ENCODE peak calls at places on chromosome X, in eight cellular contexts. One of them, this sample, is unnamed.

GRCh38 chrX:104310084-104310483 is 55.4 kb upstream of the ESX1 start:
- DNase-seq in NCI-H510A: no peak
- DNase-seq in anterior cingulate cortex: peak
- DNase-seq in hepatocyte: no peak
- DNase-seq in astrocyte of the spinal cord: peak
- DNase-seq in OCI-LY7: no peak
- DNase-seq in CD4-positive, alpha-beta T cell: no peak
- DNase-seq in spleen: no peak
- DNase-seq in this sample: no peak

GRCh38 chrX:98294310-98294709 is 1410.6 kb downstream of the RPA4 start:
- DNase-seq in NCI-H510A: no peak
- DNase-seq in anterior cingulate cortex: no peak
- DNase-seq in hepatocyte: no peak
- DNase-seq in astrocyte of the spinal cord: no peak
- DNase-seq in OCI-LY7: no peak
- DNase-seq in CD4-positive, alpha-beta T cell: no peak
- DNase-seq in spleen: no peak
- DNase-seq in this sample: no peak

GRCh38 chrX:23749129-23749528 is 6.1 kb upstream of the ACOT9 start:
- DNase-seq in NCI-H510A: no peak
- DNase-seq in anterior cingulate cortex: no peak
- DNase-seq in hepatocyte: no peak
- DNase-seq in astrocyte of the spinal cord: no peak
- DNase-seq in OCI-LY7: no peak
- DNase-seq in CD4-positive, alpha-beta T cell: no peak
- DNase-seq in spleen: no peak
- DNase-seq in this sample: no peak

GRCh38 chrX:107674480-107675364 is 46.4 kb downstream of the PRPS1 start:
- DNase-seq in NCI-H510A: no peak
- DNase-seq in anterior cingulate cortex: no peak
- DNase-seq in hepatocyte: peak
- DNase-seq in astrocyte of the spinal cord: peak
- DNase-seq in OCI-LY7: peak
- DNase-seq in CD4-positive, alpha-beta T cell: peak
- DNase-seq in spleen: peak
- DNase-seq in this sample: no peak

GRCh38 chrX:12446342-12447075 is 308.2 kb downstream of the FRMPD4 start:
- DNase-seq in NCI-H510A: no peak
- DNase-seq in anterior cingulate cortex: no peak
- DNase-seq in hepatocyte: no peak
- DNase-seq in astrocyte of the spinal cord: peak
- DNase-seq in OCI-LY7: no peak
- DNase-seq in CD4-positive, alpha-beta T cell: no peak
- DNase-seq in spleen: no peak
- DNase-seq in this sample: no peak

GRCh38 chrX:152817082-152817744 is 13.3 kb downstream of the CETN2 start:
- DNase-seq in NCI-H510A: no peak
- DNase-seq in anterior cingulate cortex: peak
- DNase-seq in hepatocyte: peak
- DNase-seq in astrocyte of the spinal cord: peak
- DNase-seq in OCI-LY7: peak
- DNase-seq in CD4-positive, alpha-beta T cell: no peak
- DNase-seq in spleen: no peak
- DNase-seq in this sample: no peak

GRCh38 chrX:131734621-131735020 is 190.7 kb downstream of the OR13H1 start:
- DNase-seq in NCI-H510A: no peak
- DNase-seq in anterior cingulate cortex: peak
- DNase-seq in hepatocyte: no peak
- DNase-seq in astrocyte of the spinal cord: peak
- DNase-seq in OCI-LY7: no peak
- DNase-seq in CD4-positive, alpha-beta T cell: no peak
- DNase-seq in spleen: no peak
- DNase-seq in this sample: no peak

GRCh38 chrX:53831662-53832635 is 145.4 kb upstream of the HUWE1 start:
- DNase-seq in NCI-H510A: no peak
- DNase-seq in anterior cingulate cortex: no peak
- DNase-seq in hepatocyte: peak
- DNase-seq in astrocyte of the spinal cord: peak
- DNase-seq in OCI-LY7: peak
- DNase-seq in CD4-positive, alpha-beta T cell: peak
- DNase-seq in spleen: no peak
- DNase-seq in this sample: peak

GRCh38 chrX:120457766-120458180 is 11.3 kb downstream of the LAMP2 start:
- DNase-seq in NCI-H510A: no peak
- DNase-seq in anterior cingulate cortex: no peak
- DNase-seq in hepatocyte: peak
- DNase-seq in astrocyte of the spinal cord: peak
- DNase-seq in OCI-LY7: peak
- DNase-seq in CD4-positive, alpha-beta T cell: no peak
- DNase-seq in spleen: no peak
- DNase-seq in this sample: peak

GRCh38 chrX:3094261-3094660 is 53.0 kb downstream of the ARSF start:
- DNase-seq in NCI-H510A: no peak
- DNase-seq in anterior cingulate cortex: no peak
- DNase-seq in hepatocyte: peak
- DNase-seq in astrocyte of the spinal cord: no peak
- DNase-seq in OCI-LY7: no peak
- DNase-seq in CD4-positive, alpha-beta T cell: no peak
- DNase-seq in spleen: no peak
- DNase-seq in this sample: no peak

GRCh38 chrX:153333821-153334653 is at the start of gene ZNF275:
- DNase-seq in NCI-H510A: peak
- DNase-seq in anterior cingulate cortex: peak
- DNase-seq in hepatocyte: peak
- DNase-seq in astrocyte of the spinal cord: peak
- DNase-seq in OCI-LY7: peak
- DNase-seq in CD4-positive, alpha-beta T cell: peak
- DNase-seq in spleen: peak
- DNase-seq in this sample: no peak

GRCh38 chrX:145524931-145525330 is 277.6 kb downstream of the SPANXN1 start:
- DNase-seq in NCI-H510A: no peak
- DNase-seq in anterior cingulate cortex: no peak
- DNase-seq in hepatocyte: no peak
- DNase-seq in astrocyte of the spinal cord: no peak
- DNase-seq in OCI-LY7: no peak
- DNase-seq in CD4-positive, alpha-beta T cell: no peak
- DNase-seq in spleen: no peak
- DNase-seq in this sample: no peak

GRCh38 chrX:53265771-53266170 is 15.6 kb downstream of the IQSEC2 start:
- DNase-seq in NCI-H510A: no peak
- DNase-seq in anterior cingulate cortex: no peak
- DNase-seq in hepatocyte: no peak
- DNase-seq in astrocyte of the spinal cord: peak
- DNase-seq in OCI-LY7: no peak
- DNase-seq in CD4-positive, alpha-beta T cell: no peak
- DNase-seq in spleen: no peak
- DNase-seq in this sample: no peak

GRCh38 chrX:129932792-129933321 is 26.9 kb downstream of the UTP14A start:
- DNase-seq in NCI-H510A: no peak
- DNase-seq in anterior cingulate cortex: no peak
- DNase-seq in hepatocyte: peak
- DNase-seq in astrocyte of the spinal cord: no peak
- DNase-seq in OCI-LY7: no peak
- DNase-seq in CD4-positive, alpha-beta T cell: no peak
- DNase-seq in spleen: peak
- DNase-seq in this sample: no peak

GRCh38 chrX:33970028-33970932 is 161.8 kb downstream of the FAM47A start:
- DNase-seq in NCI-H510A: no peak
- DNase-seq in anterior cingulate cortex: no peak
- DNase-seq in hepatocyte: no peak
- DNase-seq in astrocyte of the spinal cord: no peak
- DNase-seq in OCI-LY7: no peak
- DNase-seq in CD4-positive, alpha-beta T cell: no peak
- DNase-seq in spleen: peak
- DNase-seq in this sample: no peak

GRCh38 chrX:42988700-42989099 is 210.7 kb upstream of the PPP1R2C start:
- DNase-seq in NCI-H510A: no peak
- DNase-seq in anterior cingulate cortex: no peak
- DNase-seq in hepatocyte: no peak
- DNase-seq in astrocyte of the spinal cord: no peak
- DNase-seq in OCI-LY7: peak
- DNase-seq in CD4-positive, alpha-beta T cell: no peak
- DNase-seq in spleen: no peak
- DNase-seq in this sample: no peak

GRCh38 chrX:42398967-42399631 is 378.9 kb downstream of the PPP1R2C start:
- DNase-seq in NCI-H510A: no peak
- DNase-seq in anterior cingulate cortex: no peak
- DNase-seq in hepatocyte: no peak
- DNase-seq in astrocyte of the spinal cord: no peak
- DNase-seq in OCI-LY7: no peak
- DNase-seq in CD4-positive, alpha-beta T cell: no peak
- DNase-seq in spleen: no peak
- DNase-seq in this sample: no peak

GRCh38 chrX:41176263-41176662 is 91.0 kb downstream of the USP9X start:
- DNase-seq in NCI-H510A: no peak
- DNase-seq in anterior cingulate cortex: no peak
- DNase-seq in hepatocyte: no peak
- DNase-seq in astrocyte of the spinal cord: no peak
- DNase-seq in OCI-LY7: no peak
- DNase-seq in CD4-positive, alpha-beta T cell: no peak
- DNase-seq in spleen: no peak
- DNase-seq in this sample: no peak

GRCh38 chrX:11532291-11533075 is 133.2 kb downstream of the ARHGAP6 start:
- DNase-seq in NCI-H510A: no peak
- DNase-seq in anterior cingulate cortex: no peak
- DNase-seq in hepatocyte: peak
- DNase-seq in astrocyte of the spinal cord: no peak
- DNase-seq in OCI-LY7: no peak
- DNase-seq in CD4-positive, alpha-beta T cell: no peak
- DNase-seq in spleen: no peak
- DNase-seq in this sample: no peak

GRCh38 chrX:74422576-74423288 is 1.4 kb downstream of the SLC16A2 start:
- DNase-seq in NCI-H510A: peak
- DNase-seq in anterior cingulate cortex: peak
- DNase-seq in hepatocyte: peak
- DNase-seq in astrocyte of the spinal cord: peak
- DNase-seq in OCI-LY7: no peak
- DNase-seq in CD4-positive, alpha-beta T cell: no peak
- DNase-seq in spleen: peak
- DNase-seq in this sample: no peak

GRCh38 chrX:43349363-43349762 is 306.7 kb upstream of the MAOA start:
- DNase-seq in NCI-H510A: no peak
- DNase-seq in anterior cingulate cortex: no peak
- DNase-seq in hepatocyte: peak
- DNase-seq in astrocyte of the spinal cord: peak
- DNase-seq in OCI-LY7: peak
- DNase-seq in CD4-positive, alpha-beta T cell: no peak
- DNase-seq in spleen: peak
- DNase-seq in this sample: no peak

GRCh38 chrX:47093248-47093647 is 15.0 kb downstream of the RGN start:
- DNase-seq in NCI-H510A: no peak
- DNase-seq in anterior cingulate cortex: no peak
- DNase-seq in hepatocyte: peak
- DNase-seq in astrocyte of the spinal cord: peak
- DNase-seq in OCI-LY7: peak
- DNase-seq in CD4-positive, alpha-beta T cell: no peak
- DNase-seq in spleen: no peak
- DNase-seq in this sample: peak

GRCh38 chrX:37759878-37760418 is 19.9 kb upstream of the CYBB start:
- DNase-seq in NCI-H510A: no peak
- DNase-seq in anterior cingulate cortex: no peak
- DNase-seq in hepatocyte: no peak
- DNase-seq in astrocyte of the spinal cord: no peak
- DNase-seq in OCI-LY7: no peak
- DNase-seq in CD4-positive, alpha-beta T cell: no peak
- DNase-seq in spleen: no peak
- DNase-seq in this sample: no peak

This sample was measured in HFF-Myc.